ENCODE peak calls at places on chromosomes 4 and X, in eight cellular contexts. J is EL; I is stimulated activated CD4-positive, alpha-beta T cell treated with anti-CD3 and anti-CD28 coated beads, Interleukin-2, amount 100 ng/mL, for 4 hours; L is HEK293T; W is NCI-H460; B is AG10803; U is occipital lobe; H is type B pancreatic cell. G is an unnamed sample.

GRCh38 chrX:16479206-16479869 is 170.6 kb upstream of the S100G start:
- DNase-seq in H (no peak), U (no peak), W (no peak), B (peak; percentile 53), L (no peak), J (peak; percentile 62), I (peak; percentile 1), G (peak; percentile 8)

GRCh38 chrX:154370882-154371770 is 3.3 kb downstream of the FLNA start:
- DNase-seq in U (peak; percentile 87), W (peak; percentile 95), H (peak; percentile 90), J (peak; percentile 92), B (peak; percentile 94), I (peak; percentile 89), L (peak; percentile 87), G (peak; percentile 96)

GRCh38 chr4:158805628-158806471 is 37.0 kb downstream of the FNIP2 start:
- DNase-seq in B (no peak), L (no peak), W (no peak), U (no peak), I (no peak), H (no peak), J (no peak), G (no peak)

GRCh38 chr4:123484291-123484926 is 87.8 kb downstream of the SPRY1 start:
- DNase-seq in I (no peak), W (no peak), U (no peak), J (no peak), H (no peak), B (no peak), L (no peak), G (no peak)

GRCh38 chrX:51568586-51568985 is 50.1 kb downstream of the CENPVL3 start:
- DNase-seq in H (no peak), U (no peak), I (no peak), J (peak; percentile 69), L (no peak), B (peak; percentile 33), W (no peak), G (no peak)

GRCh38 chr4:86493460-86493859 is 100.7 kb upstream of the PTPN13 start:
- DNase-seq in I (no peak), H (no peak), B (peak; percentile 67), J (peak; percentile 6), L (no peak), U (no peak), W (no peak), G (no peak)

GRCh38 chr4:56465599-56466295 is 1.7 kb upstream of the SRP72 start:
- DNase-seq in I (no peak), H (no peak), B (peak; percentile 42), U (no peak), W (no peak), L (no peak), J (peak; percentile 55), G (no peak)

GRCh38 chr4:144518181-144518895 is 127.6 kb upstream of the HHIP start:
- DNase-seq in I (no peak), B (no peak), U (no peak), L (no peak), W (no peak), H (no peak), J (peak; percentile 13), G (no peak)

GRCh38 chr4:123599061-123599919 is 202.7 kb downstream of the SPRY1 start:
- DNase-seq in W (no peak), L (no peak), J (no peak), B (peak; percentile 82), U (no peak), I (no peak), H (no peak), G (no peak)